ENCODE peak calls at places on chromosomes 11 and 22, in seven cellular contexts. One of them, this sample, is unnamed.

GRCh38 chr22:44051961-44052360 is 27.9 kb downstream of the PARVB start:
- DNase-seq in lower lobe of right lung: no peak
- DNase-seq in mucosa of descending colon: no peak
- DNase-seq in SK-N-SH: no peak
- DNase-seq in GM23248: no peak
- DNase-seq in PC-9: no peak
- DNase-seq in colonic mucosa: no peak
- DNase-seq in this sample: no peak

GRCh38 chr11:73143126-73143838 is 1.2 kb upstream of the FCHSD2 start:
- DNase-seq in lower lobe of right lung: no peak
- DNase-seq in mucosa of descending colon: no peak
- DNase-seq in SK-N-SH: peak; percentile 33
- DNase-seq in GM23248: peak; percentile 22
- DNase-seq in PC-9: no peak
- DNase-seq in colonic mucosa: peak; percentile 43
- DNase-seq in this sample: no peak

GRCh38 chr11:19577849-19578619 is 134.6 kb upstream of the NAV2 start:
- DNase-seq in lower lobe of right lung: no peak
- DNase-seq in mucosa of descending colon: no peak
- DNase-seq in SK-N-SH: peak; percentile 57
- DNase-seq in GM23248: peak; percentile 67
- DNase-seq in PC-9: no peak
- DNase-seq in colonic mucosa: no peak
- DNase-seq in this sample: no peak

GRCh38 chr11:126863294-126863997 is 137.1 kb downstream of the KIRREL3 start:
- DNase-seq in lower lobe of right lung: no peak
- DNase-seq in mucosa of descending colon: no peak
- DNase-seq in SK-N-SH: no peak
- DNase-seq in GM23248: no peak
- DNase-seq in PC-9: no peak
- DNase-seq in colonic mucosa: no peak
- DNase-seq in this sample: no peak

GRCh38 chr11:12696911-12697581 is 22.8 kb downstream of the TEAD1 start:
- DNase-seq in lower lobe of right lung: no peak
- DNase-seq in mucosa of descending colon: no peak
- DNase-seq in SK-N-SH: no peak
- DNase-seq in GM23248: no peak
- DNase-seq in PC-9: peak; percentile 72
- DNase-seq in colonic mucosa: no peak
- DNase-seq in this sample: no peak

GRCh38 chr22:27752141-27752540 is 49.4 kb downstream of the MN1 start:
- DNase-seq in lower lobe of right lung: peak; percentile 4
- DNase-seq in mucosa of descending colon: no peak
- DNase-seq in SK-N-SH: no peak
- DNase-seq in GM23248: no peak
- DNase-seq in PC-9: no peak
- DNase-seq in colonic mucosa: no peak
- DNase-seq in this sample: no peak

GRCh38 chr11:95477981-95478380 is 247.0 kb upstream of the SESN3 start:
- DNase-seq in lower lobe of right lung: no peak
- DNase-seq in mucosa of descending colon: no peak
- DNase-seq in SK-N-SH: no peak
- DNase-seq in GM23248: no peak
- DNase-seq in PC-9: no peak
- DNase-seq in colonic mucosa: no peak
- DNase-seq in this sample: no peak

GRCh38 chr22:43337385-43337784 is 5.8 kb downstream of the SCUBE1 start:
- DNase-seq in lower lobe of right lung: no peak
- DNase-seq in mucosa of descending colon: no peak
- DNase-seq in SK-N-SH: no peak
- DNase-seq in GM23248: peak; percentile 23
- DNase-seq in PC-9: no peak
- DNase-seq in colonic mucosa: no peak
- DNase-seq in this sample: no peak

GRCh38 chr22:32396746-32397145 is 15.3 kb downstream of the RTCB start:
- DNase-seq in lower lobe of right lung: peak; percentile 76
- DNase-seq in mucosa of descending colon: no peak
- DNase-seq in SK-N-SH: no peak
- DNase-seq in GM23248: peak; percentile 59
- DNase-seq in PC-9: no peak
- DNase-seq in colonic mucosa: no peak
- DNase-seq in this sample: no peak

GRCh38 chr11:11612439-11612838 is 9.4 kb downstream of the GALNT18 start:
- DNase-seq in lower lobe of right lung: no peak
- DNase-seq in mucosa of descending colon: no peak
- DNase-seq in SK-N-SH: no peak
- DNase-seq in GM23248: no peak
- DNase-seq in PC-9: no peak
- DNase-seq in colonic mucosa: no peak
- DNase-seq in this sample: no peak

GRCh38 chr11:125429174-125429707 is 66.8 kb downstream of the FEZ1 start:
- DNase-seq in lower lobe of right lung: peak; percentile 59
- DNase-seq in mucosa of descending colon: no peak
- DNase-seq in SK-N-SH: peak; percentile 74
- DNase-seq in GM23248: peak; percentile 71
- DNase-seq in PC-9: peak; percentile 49
- DNase-seq in colonic mucosa: peak; percentile 40
- DNase-seq in this sample: no peak

GRCh38 chr11:10002221-10002620 is 291.8 kb downstream of the SBF2 start:
- DNase-seq in lower lobe of right lung: no peak
- DNase-seq in mucosa of descending colon: no peak
- DNase-seq in SK-N-SH: no peak
- DNase-seq in GM23248: peak; percentile 14
- DNase-seq in PC-9: no peak
- DNase-seq in colonic mucosa: no peak
- DNase-seq in this sample: no peak

GRCh38 chr11:45045692-45046471 is 95.2 kb upstream of the TP53I11 start:
- DNase-seq in lower lobe of right lung: peak; percentile 74
- DNase-seq in mucosa of descending colon: no peak
- DNase-seq in SK-N-SH: no peak
- DNase-seq in GM23248: peak; percentile 87
- DNase-seq in PC-9: no peak
- DNase-seq in colonic mucosa: no peak
- DNase-seq in this sample: no peak

GRCh38 chr11:20030472-20030871 is 129.8 kb downstream of the DBX1 start:
- DNase-seq in lower lobe of right lung: no peak
- DNase-seq in mucosa of descending colon: no peak
- DNase-seq in SK-N-SH: no peak
- DNase-seq in GM23248: no peak
- DNase-seq in PC-9: no peak
- DNase-seq in colonic mucosa: no peak
- DNase-seq in this sample: no peak

GRCh38 chr11:16395601-16396000 is 39.3 kb upstream of the SOX6 start:
- DNase-seq in lower lobe of right lung: no peak
- DNase-seq in mucosa of descending colon: no peak
- DNase-seq in SK-N-SH: no peak
- DNase-seq in GM23248: no peak
- DNase-seq in PC-9: no peak
- DNase-seq in colonic mucosa: no peak
- DNase-seq in this sample: no peak

GRCh38 chr11:1050581-1051355 is 14.2 kb upstream of the MUC6 start:
- DNase-seq in lower lobe of right lung: peak; percentile 82
- DNase-seq in mucosa of descending colon: peak; percentile 85
- DNase-seq in SK-N-SH: peak; percentile 95
- DNase-seq in GM23248: peak; percentile 81
- DNase-seq in PC-9: peak; percentile 77
- DNase-seq in colonic mucosa: peak; percentile 85
- DNase-seq in this sample: peak; percentile 57

GRCh38 chr11:107550304-107550703 is 15.2 kb downstream of the ALKBH8 start:
- DNase-seq in lower lobe of right lung: no peak
- DNase-seq in mucosa of descending colon: no peak
- DNase-seq in SK-N-SH: no peak
- DNase-seq in GM23248: no peak
- DNase-seq in PC-9: no peak
- DNase-seq in colonic mucosa: no peak
- DNase-seq in this sample: no peak

GRCh38 chr22:43923631-43924548 is at the start of gene PNPLA3:
- DNase-seq in lower lobe of right lung: peak; percentile 91
- DNase-seq in mucosa of descending colon: peak; percentile 89
- DNase-seq in SK-N-SH: peak; percentile 99
- DNase-seq in GM23248: peak; percentile 90
- DNase-seq in PC-9: peak; percentile 92
- DNase-seq in colonic mucosa: peak; percentile 93
- DNase-seq in this sample: peak; percentile 73

GRCh38 chr22:41908409-41909289 is 6.2 kb downstream of the SHISA8 start:
- DNase-seq in lower lobe of right lung: no peak
- DNase-seq in mucosa of descending colon: peak; percentile 57
- DNase-seq in SK-N-SH: peak; percentile 71
- DNase-seq in GM23248: no peak
- DNase-seq in PC-9: no peak
- DNase-seq in colonic mucosa: no peak
- DNase-seq in this sample: no peak

GRCh38 chr22:21832291-21833290 is 34.9 kb downstream of the MAPK1 start:
- DNase-seq in lower lobe of right lung: no peak
- DNase-seq in mucosa of descending colon: no peak
- DNase-seq in SK-N-SH: no peak
- DNase-seq in GM23248: peak; percentile 51
- DNase-seq in PC-9: no peak
- DNase-seq in colonic mucosa: no peak
- DNase-seq in this sample: no peak

GRCh38 chr11:26849009-26849408 is 127.1 kb upstream of the SLC5A12 start:
- DNase-seq in lower lobe of right lung: peak; percentile 56
- DNase-seq in mucosa of descending colon: no peak
- DNase-seq in SK-N-SH: no peak
- DNase-seq in GM23248: no peak
- DNase-seq in PC-9: no peak
- DNase-seq in colonic mucosa: no peak
- DNase-seq in this sample: no peak

GRCh38 chr11:35115688-35116030 is 23.3 kb upstream of the CD44 start:
- DNase-seq in lower lobe of right lung: no peak
- DNase-seq in mucosa of descending colon: no peak
- DNase-seq in SK-N-SH: no peak
- DNase-seq in GM23248: no peak
- DNase-seq in PC-9: no peak
- DNase-seq in colonic mucosa: no peak
- DNase-seq in this sample: no peak

GRCh38 chr11:67056640-67057409 is at the start of gene RHOD:
- DNase-seq in lower lobe of right lung: peak; percentile 80
- DNase-seq in mucosa of descending colon: peak; percentile 67
- DNase-seq in SK-N-SH: no peak
- DNase-seq in GM23248: peak; percentile 68
- DNase-seq in PC-9: peak; percentile 79
- DNase-seq in colonic mucosa: peak; percentile 61
- DNase-seq in this sample: no peak

GRCh38 chr22:40289991-40290459 is 56.3 kb upstream of the ADSL start:
- DNase-seq in lower lobe of right lung: peak; percentile 59
- DNase-seq in mucosa of descending colon: peak; percentile 66
- DNase-seq in SK-N-SH: no peak
- DNase-seq in GM23248: no peak
- DNase-seq in PC-9: no peak
- DNase-seq in colonic mucosa: no peak
- DNase-seq in this sample: no peak

GRCh38 chr11:117511981-117512448 is 184.4 kb downstream of the CEP164 start:
- DNase-seq in lower lobe of right lung: no peak
- DNase-seq in mucosa of descending colon: no peak
- DNase-seq in SK-N-SH: peak; percentile 54
- DNase-seq in GM23248: no peak
- DNase-seq in PC-9: no peak
- DNase-seq in colonic mucosa: peak; percentile 54
- DNase-seq in this sample: no peak

GRCh38 chr22:50438305-50439275 is 36.2 kb downstream of the SBF1 start:
- DNase-seq in lower lobe of right lung: peak; percentile 43
- DNase-seq in mucosa of descending colon: peak; percentile 39
- DNase-seq in SK-N-SH: peak; percentile 36
- DNase-seq in GM23248: no peak
- DNase-seq in PC-9: no peak
- DNase-seq in colonic mucosa: no peak
- DNase-seq in this sample: no peak

GRCh38 chr11:107202189-107202588 is 183.9 kb upstream of the GUCY1A2 start:
- DNase-seq in lower lobe of right lung: no peak
- DNase-seq in mucosa of descending colon: no peak
- DNase-seq in SK-N-SH: no peak
- DNase-seq in GM23248: no peak
- DNase-seq in PC-9: no peak
- DNase-seq in colonic mucosa: no peak
- DNase-seq in this sample: no peak

GRCh38 chr11:124897681-124898680 is at the start of gene ROBO4:
- DNase-seq in lower lobe of right lung: no peak
- DNase-seq in mucosa of descending colon: no peak
- DNase-seq in SK-N-SH: peak; percentile 15
- DNase-seq in GM23248: peak; percentile 94
- DNase-seq in PC-9: no peak
- DNase-seq in colonic mucosa: no peak
- DNase-seq in this sample: no peak

GRCh38 chr22:35375031-35375430 is 5.9 kb upstream of the HMOX1 start:
- DNase-seq in lower lobe of right lung: no peak
- DNase-seq in mucosa of descending colon: no peak
- DNase-seq in SK-N-SH: no peak
- DNase-seq in GM23248: peak; percentile 77
- DNase-seq in PC-9: no peak
- DNase-seq in colonic mucosa: no peak
- DNase-seq in this sample: no peak

GRCh38 chr11:76277298-76278175 is 71.2 kb upstream of the WNT11 start:
- DNase-seq in lower lobe of right lung: no peak
- DNase-seq in mucosa of descending colon: no peak
- DNase-seq in SK-N-SH: no peak
- DNase-seq in GM23248: no peak
- DNase-seq in PC-9: no peak
- DNase-seq in colonic mucosa: no peak
- DNase-seq in this sample: no peak

GRCh38 chr11:104000798-104001197 is 35.6 kb upstream of the DDI1 start:
- DNase-seq in lower lobe of right lung: no peak
- DNase-seq in mucosa of descending colon: no peak
- DNase-seq in SK-N-SH: no peak
- DNase-seq in GM23248: peak; percentile 36
- DNase-seq in PC-9: no peak
- DNase-seq in colonic mucosa: no peak
- DNase-seq in this sample: no peak
- H3K9me3 ChIP-seq in lower lobe of right lung: no peaks in the 10 kb centered on the region
- H3K9me3 ChIP-seq in mucosa of descending colon: no peaks in the 10 kb centered on the region
- H3K9me3 ChIP-seq in SK-N-SH: no peaks in the 10 kb centered on the region
- H3K9me3 ChIP-seq in GM23248: no peaks in the 10 kb centered on the region
- H3K9me3 ChIP-seq in PC-9: no peaks in the 10 kb centered on the region
- H3K9me3 ChIP-seq in colonic mucosa: no peaks in the 10 kb centered on the region
- H3K9me3 ChIP-seq in this sample: no peaks in the 10 kb centered on the region

GRCh38 chr22:25134451-25134850 is 65.2 kb upstream of the CRYBB3 start:
- DNase-seq in lower lobe of right lung: no peak
- DNase-seq in mucosa of descending colon: no peak
- DNase-seq in SK-N-SH: no peak
- DNase-seq in GM23248: no peak
- DNase-seq in PC-9: no peak
- DNase-seq in colonic mucosa: peak; percentile 43
- DNase-seq in this sample: no peak
- H3K4me1 ChIP-seq in lower lobe of right lung: peaks cover 94% of the 10 kb centered on the region
- H3K4me1 ChIP-seq in mucosa of descending colon: peaks cover 55% of the 10 kb centered on the region
- H3K4me1 ChIP-seq in SK-N-SH: peaks cover 15% of the 10 kb centered on the region
- H3K4me1 ChIP-seq in GM23248: no peaks in the 10 kb centered on the region
- H3K4me1 ChIP-seq in PC-9: peaks cover 22% of the 10 kb centered on the region
- H3K4me1 ChIP-seq in colonic mucosa: peaks cover 22% of the 10 kb centered on the region
- H3K4me1 ChIP-seq in this sample: peaks cover 2% of the 10 kb centered on the region

GRCh38 chr22:47401592-47401898 is 639.1 kb downstream of the TBC1D22A start:
- DNase-seq in lower lobe of right lung: no peak
- DNase-seq in mucosa of descending colon: no peak
- DNase-seq in SK-N-SH: no peak
- DNase-seq in GM23248: no peak
- DNase-seq in PC-9: no peak
- DNase-seq in colonic mucosa: no peak
- DNase-seq in this sample: no peak
- H3K9me3 ChIP-seq in lower lobe of right lung: no peaks in the 10 kb centered on the region
- H3K9me3 ChIP-seq in mucosa of descending colon: no peaks in the 10 kb centered on the region
- H3K9me3 ChIP-seq in SK-N-SH: no peaks in the 10 kb centered on the region
- H3K9me3 ChIP-seq in GM23248: no peaks in the 10 kb centered on the region
- H3K9me3 ChIP-seq in PC-9: no peaks in the 10 kb centered on the region
- H3K9me3 ChIP-seq in colonic mucosa: no peaks in the 10 kb centered on the region
- H3K9me3 ChIP-seq in this sample: peaks cover 33% of the 10 kb centered on the region

GRCh38 chr11:64023731-64024710 is 11.7 kb upstream of the FLRT1 start:
- DNase-seq in lower lobe of right lung: no peak
- DNase-seq in mucosa of descending colon: no peak
- DNase-seq in SK-N-SH: no peak
- DNase-seq in GM23248: no peak
- DNase-seq in PC-9: no peak
- DNase-seq in colonic mucosa: no peak
- DNase-seq in this sample: no peak
- H3K4me1 ChIP-seq in lower lobe of right lung: peaks cover 12% of the 10 kb centered on the region
- H3K4me1 ChIP-seq in mucosa of descending colon: no peaks in the 10 kb centered on the region
- H3K4me1 ChIP-seq in SK-N-SH: peaks cover 45% of the 10 kb centered on the region
- H3K4me1 ChIP-seq in GM23248: no peaks in the 10 kb centered on the region
- H3K4me1 ChIP-seq in PC-9: no peaks in the 10 kb centered on the region
- H3K4me1 ChIP-seq in colonic mucosa: no peaks in the 10 kb centered on the region
- H3K4me1 ChIP-seq in this sample: peaks cover 28% of the 10 kb centered on the region

This sample was measured in iPS DF 6.9.